ENCODE peak calls at places on chromosomes 11 and 22, in five cellular contexts. One of them, this sample, is unnamed.
A peak's percentile ranks its signal among the peaks of the same experiment; 100 is the strongest.

GRCh38 chr11:18671246-18671645 is 27.3 kb upstream of the TMEM86A start:
- DNase-seq in GOT3: no peak
- DNase-seq in T-helper 1 cell: no peak
- DNase-seq in heart right ventricle: no peak
- DNase-seq in HEK293T: no peak
- DNase-seq in this sample: peak; percentile 41

GRCh38 chr11:40338739-40339138 is 1120.7 kb downstream of the LRRC4C start:
- DNase-seq in heart right ventricle: no peak
- DNase-seq in GOT3: no peak
- DNase-seq in T-helper 1 cell: peak; percentile 4
- DNase-seq in HEK293T: no peak
- DNase-seq in this sample: no peak

GRCh38 chr11:47449541-47449940 is 605 bp upstream of the RAPSN start:
- DNase-seq in HEK293T: no peak
- DNase-seq in heart right ventricle: no peak
- DNase-seq in GOT3: no peak
- DNase-seq in T-helper 1 cell: no peak
- DNase-seq in this sample: no peak

GRCh38 chr11:115501895-115502589 is 2.2 kb downstream of the CADM1 start:
- DNase-seq in HEK293T: no peak
- DNase-seq in heart right ventricle: no peak
- DNase-seq in T-helper 1 cell: peak; percentile 2
- DNase-seq in GOT3: no peak
- DNase-seq in this sample: no peak

GRCh38 chr11:92651159-92651558 is 318.3 kb upstream of the MTNR1B start:
- DNase-seq in HEK293T: no peak
- DNase-seq in GOT3: no peak
- DNase-seq in heart right ventricle: no peak
- DNase-seq in T-helper 1 cell: no peak
- DNase-seq in this sample: no peak

GRCh38 chr22:29213481-29213880 is 7.8 kb downstream of the EMID1 start:
- DNase-seq in GOT3: no peak
- DNase-seq in heart right ventricle: no peak
- DNase-seq in HEK293T: no peak
- DNase-seq in T-helper 1 cell: no peak
- DNase-seq in this sample: no peak

GRCh38 chr11:31714840-31715239 is 96.3 kb downstream of the PAX6 start:
- DNase-seq in GOT3: no peak
- DNase-seq in HEK293T: no peak
- DNase-seq in T-helper 1 cell: peak; percentile 4
- DNase-seq in heart right ventricle: no peak
- DNase-seq in this sample: no peak

GRCh38 chr22:26642465-26643367 is 14.7 kb upstream of the MIAT start:
- DNase-seq in T-helper 1 cell: peak; percentile 87
- DNase-seq in HEK293T: no peak
- DNase-seq in GOT3: no peak
- DNase-seq in heart right ventricle: peak; percentile 54
- DNase-seq in this sample: peak; percentile 88

GRCh38 chr11:76148941-76149613 is 57.2 kb downstream of the WNT11 start:
- DNase-seq in HEK293T: no peak
- DNase-seq in heart right ventricle: no peak
- DNase-seq in T-helper 1 cell: no peak
- DNase-seq in GOT3: no peak
- DNase-seq in this sample: no peak

GRCh38 chr11:2787816-2788750 is 88.3 kb upstream of the KCNQ1OT1 start:
- DNase-seq in heart right ventricle: peak; percentile 14
- DNase-seq in HEK293T: no peak
- DNase-seq in GOT3: no peak
- DNase-seq in T-helper 1 cell: no peak
- DNase-seq in this sample: peak; percentile 16

GRCh38 chr11:610146-610801 is 5.5 kb downstream of the IRF7 start:
- DNase-seq in T-helper 1 cell: no peak
- DNase-seq in GOT3: no peak
- DNase-seq in heart right ventricle: no peak
- DNase-seq in HEK293T: no peak
- DNase-seq in this sample: no peak

GRCh38 chr22:22666307-22667091 is 22.1 kb downstream of the GGTLC2 start:
- DNase-seq in T-helper 1 cell: no peak
- DNase-seq in heart right ventricle: no peak
- DNase-seq in GOT3: no peak
- DNase-seq in HEK293T: peak; percentile 52
- DNase-seq in this sample: no peak

GRCh38 chr11:134754196-134754822 is 342.3 kb upstream of the B3GAT1 start:
- DNase-seq in heart right ventricle: no peak
- DNase-seq in HEK293T: no peak
- DNase-seq in T-helper 1 cell: no peak
- DNase-seq in GOT3: no peak
- DNase-seq in this sample: no peak

GRCh38 chr11:113675003-113675471 is 31.1 kb downstream of the TMPRSS5 start:
- DNase-seq in GOT3: no peak
- DNase-seq in HEK293T: no peak
- DNase-seq in heart right ventricle: no peak
- DNase-seq in T-helper 1 cell: peak; percentile 65
- DNase-seq in this sample: no peak

GRCh38 chr11:64624869-64625481 is 34.0 kb downstream of the SLC22A12 start:
- DNase-seq in heart right ventricle: no peak
- DNase-seq in T-helper 1 cell: no peak
- DNase-seq in GOT3: no peak
- DNase-seq in HEK293T: no peak
- DNase-seq in this sample: no peak

GRCh38 chr22:33020721-33021120 is 37.5 kb downstream of the SYN3 start:
- DNase-seq in T-helper 1 cell: no peak
- DNase-seq in HEK293T: no peak
- DNase-seq in heart right ventricle: no peak
- DNase-seq in GOT3: no peak
- DNase-seq in this sample: no peak

GRCh38 chr22:46914916-46915894 is 152.8 kb downstream of the TBC1D22A start:
- DNase-seq in heart right ventricle: no peak
- DNase-seq in HEK293T: no peak
- DNase-seq in T-helper 1 cell: no peak
- DNase-seq in GOT3: no peak
- DNase-seq in this sample: no peak

GRCh38 chr11:1402776-1403620 is 13.3 kb downstream of the BRSK2 start:
- DNase-seq in HEK293T: no peak
- DNase-seq in T-helper 1 cell: no peak
- DNase-seq in heart right ventricle: peak; percentile 4
- DNase-seq in GOT3: no peak
- DNase-seq in this sample: no peak

GRCh38 chr11:44426958-44427357 is 117.0 kb upstream of the ALX4 start:
- DNase-seq in T-helper 1 cell: no peak
- DNase-seq in GOT3: no peak
- DNase-seq in heart right ventricle: no peak
- DNase-seq in HEK293T: no peak
- DNase-seq in this sample: no peak

GRCh38 chr11:68950268-68950667 is 30.5 kb downstream of the MRGPRD start:
- DNase-seq in GOT3: no peak
- DNase-seq in heart right ventricle: no peak
- DNase-seq in T-helper 1 cell: no peak
- DNase-seq in HEK293T: peak; percentile 53
- DNase-seq in this sample: no peak

GRCh38 chr11:78399136-78399535 is 18.5 kb downstream of the GAB2 start:
- DNase-seq in HEK293T: no peak
- DNase-seq in GOT3: no peak
- DNase-seq in heart right ventricle: no peak
- DNase-seq in T-helper 1 cell: no peak
- DNase-seq in this sample: no peak

GRCh38 chr11:106608677-106609076 is 409.6 kb downstream of the GUCY1A2 start:
- DNase-seq in T-helper 1 cell: no peak
- DNase-seq in heart right ventricle: no peak
- DNase-seq in HEK293T: no peak
- DNase-seq in GOT3: no peak
- DNase-seq in this sample: no peak

GRCh38 chr11:4027746-4028145 is 66.9 kb upstream of the RRM1 start:
- DNase-seq in heart right ventricle: no peak
- DNase-seq in GOT3: no peak
- DNase-seq in T-helper 1 cell: no peak
- DNase-seq in HEK293T: no peak
- DNase-seq in this sample: no peak

GRCh38 chr11:14554959-14555358 is 34.8 kb upstream of the PSMA1 start:
- DNase-seq in heart right ventricle: no peak
- DNase-seq in T-helper 1 cell: peak; percentile 90
- DNase-seq in GOT3: no peak
- DNase-seq in HEK293T: no peak
- DNase-seq in this sample: no peak